ENCODE peak calls at places on chromosomes 4 and X, in nine cellular contexts. One of them, this sample, is unnamed.

GRCh38 chrX:150525061-150525919 is 43.1 kb upstream of the MTM1 start:
- DNase-seq in Peyer's patch: no peak
- DNase-seq in K562: no peak
- DNase-seq in T-helper 2 cell: no peak
- DNase-seq in body of pancreas: peak; percentile 85
- DNase-seq in cardiac fibroblast: no peak
- DNase-seq in DMS153: no peak
- DNase-seq in lung microvascular endothelial cell: no peak
- DNase-seq in stimulated activated CD4-positive, alpha-beta T cell treated with anti-CD3 and anti-CD28 coated beads, Interleukin-4, amount 100 ng/mL, for 24 hours: no peak
- DNase-seq in this sample: no peak

GRCh38 chr4:105088110-105088879 is 58.4 kb upstream of the TET2 start:
- DNase-seq in DMS153: peak; percentile 7
- DNase-seq in body of pancreas: no peak
- DNase-seq in stimulated activated CD4-positive, alpha-beta T cell treated with anti-CD3 and anti-CD28 coated beads, Interleukin-4, amount 100 ng/mL, for 24 hours: no peak
- DNase-seq in cardiac fibroblast: peak; percentile 89
- DNase-seq in K562: no peak
- DNase-seq in T-helper 2 cell: no peak
- DNase-seq in Peyer's patch: no peak
- DNase-seq in lung microvascular endothelial cell: peak; percentile 3
- DNase-seq in this sample: no peak

GRCh38 chr4:76199664-76200211 is 13.9 kb downstream of the SCARB2 start:
- DNase-seq in cardiac fibroblast: peak; percentile 51
- DNase-seq in DMS153: no peak
- DNase-seq in stimulated activated CD4-positive, alpha-beta T cell treated with anti-CD3 and anti-CD28 coated beads, Interleukin-4, amount 100 ng/mL, for 24 hours: peak; percentile 9
- DNase-seq in K562: no peak
- DNase-seq in T-helper 2 cell: no peak
- DNase-seq in lung microvascular endothelial cell: no peak
- DNase-seq in Peyer's patch: peak; percentile 62
- DNase-seq in body of pancreas: peak; percentile 78
- DNase-seq in this sample: peak; percentile 65

GRCh38 chrX:44914532-44915198 is 41.7 kb downstream of the KDM6A start:
- DNase-seq in body of pancreas: no peak
- DNase-seq in T-helper 2 cell: no peak
- DNase-seq in Peyer's patch: no peak
- DNase-seq in stimulated activated CD4-positive, alpha-beta T cell treated with anti-CD3 and anti-CD28 coated beads, Interleukin-4, amount 100 ng/mL, for 24 hours: no peak
- DNase-seq in cardiac fibroblast: peak; percentile 48
- DNase-seq in K562: no peak
- DNase-seq in DMS153: no peak
- DNase-seq in lung microvascular endothelial cell: peak; percentile 7
- DNase-seq in this sample: no peak

GRCh38 chrX:21638311-21638710 is 19.8 kb downstream of the KLHL34 start:
- DNase-seq in body of pancreas: no peak
- DNase-seq in cardiac fibroblast: no peak
- DNase-seq in Peyer's patch: no peak
- DNase-seq in K562: no peak
- DNase-seq in T-helper 2 cell: no peak
- DNase-seq in lung microvascular endothelial cell: no peak
- DNase-seq in stimulated activated CD4-positive, alpha-beta T cell treated with anti-CD3 and anti-CD28 coated beads, Interleukin-4, amount 100 ng/mL, for 24 hours: no peak
- DNase-seq in DMS153: no peak
- DNase-seq in this sample: no peak

GRCh38 chr4:87057835-87058234 is 123.0 kb downstream of the AFF1 start:
- DNase-seq in body of pancreas: no peak
- DNase-seq in lung microvascular endothelial cell: no peak
- DNase-seq in Peyer's patch: no peak
- DNase-seq in DMS153: no peak
- DNase-seq in stimulated activated CD4-positive, alpha-beta T cell treated with anti-CD3 and anti-CD28 coated beads, Interleukin-4, amount 100 ng/mL, for 24 hours: no peak
- DNase-seq in cardiac fibroblast: no peak
- DNase-seq in K562: no peak
- DNase-seq in T-helper 2 cell: no peak
- DNase-seq in this sample: no peak

GRCh38 chr4:94369046-94369445 is 26.4 kb upstream of the HPGDS start:
- DNase-seq in K562: no peak
- DNase-seq in T-helper 2 cell: no peak
- DNase-seq in stimulated activated CD4-positive, alpha-beta T cell treated with anti-CD3 and anti-CD28 coated beads, Interleukin-4, amount 100 ng/mL, for 24 hours: no peak
- DNase-seq in body of pancreas: no peak
- DNase-seq in lung microvascular endothelial cell: no peak
- DNase-seq in Peyer's patch: no peak
- DNase-seq in cardiac fibroblast: no peak
- DNase-seq in DMS153: no peak
- DNase-seq in this sample: no peak

GRCh38 chr4:90586799-90587198 is 459.6 kb downstream of the CCSER1 start:
- DNase-seq in body of pancreas: no peak
- DNase-seq in K562: no peak
- DNase-seq in cardiac fibroblast: no peak
- DNase-seq in Peyer's patch: no peak
- DNase-seq in stimulated activated CD4-positive, alpha-beta T cell treated with anti-CD3 and anti-CD28 coated beads, Interleukin-4, amount 100 ng/mL, for 24 hours: no peak
- DNase-seq in lung microvascular endothelial cell: no peak
- DNase-seq in DMS153: no peak
- DNase-seq in T-helper 2 cell: no peak
- DNase-seq in this sample: no peak

GRCh38 chrX:150961631-150962030 is 21.5 kb upstream of the HMGB3 start:
- DNase-seq in K562: no peak
- DNase-seq in body of pancreas: no peak
- DNase-seq in lung microvascular endothelial cell: no peak
- DNase-seq in T-helper 2 cell: no peak
- DNase-seq in stimulated activated CD4-positive, alpha-beta T cell treated with anti-CD3 and anti-CD28 coated beads, Interleukin-4, amount 100 ng/mL, for 24 hours: no peak
- DNase-seq in cardiac fibroblast: no peak
- DNase-seq in Peyer's patch: no peak
- DNase-seq in DMS153: no peak
- DNase-seq in this sample: no peak

GRCh38 chrX:130497531-130497930 is 95.7 kb downstream of the RBMX2 start:
- DNase-seq in K562: no peak
- DNase-seq in T-helper 2 cell: no peak
- DNase-seq in lung microvascular endothelial cell: no peak
- DNase-seq in stimulated activated CD4-positive, alpha-beta T cell treated with anti-CD3 and anti-CD28 coated beads, Interleukin-4, amount 100 ng/mL, for 24 hours: no peak
- DNase-seq in Peyer's patch: no peak
- DNase-seq in DMS153: no peak
- DNase-seq in body of pancreas: no peak
- DNase-seq in cardiac fibroblast: no peak
- DNase-seq in this sample: no peak

GRCh38 chrX:18415386-18415785 is 10.0 kb upstream of the CDKL5 start:
- DNase-seq in lung microvascular endothelial cell: no peak
- DNase-seq in body of pancreas: no peak
- DNase-seq in Peyer's patch: no peak
- DNase-seq in stimulated activated CD4-positive, alpha-beta T cell treated with anti-CD3 and anti-CD28 coated beads, Interleukin-4, amount 100 ng/mL, for 24 hours: no peak
- DNase-seq in DMS153: no peak
- DNase-seq in cardiac fibroblast: no peak
- DNase-seq in K562: no peak
- DNase-seq in T-helper 2 cell: no peak
- DNase-seq in this sample: no peak

GRCh38 chrX:68832101-68832416 is 3.2 kb downstream of the EFNB1 start:
- DNase-seq in body of pancreas: no peak
- DNase-seq in DMS153: no peak
- DNase-seq in cardiac fibroblast: peak; percentile 78
- DNase-seq in stimulated activated CD4-positive, alpha-beta T cell treated with anti-CD3 and anti-CD28 coated beads, Interleukin-4, amount 100 ng/mL, for 24 hours: peak; percentile 9
- DNase-seq in T-helper 2 cell: no peak
- DNase-seq in K562: no peak
- DNase-seq in lung microvascular endothelial cell: peak; percentile 62
- DNase-seq in Peyer's patch: peak; percentile 64
- DNase-seq in this sample: peak; percentile 22

GRCh38 chr4:3286335-3287175 is 6.3 kb upstream of the RGS12 start:
- DNase-seq in Peyer's patch: no peak
- DNase-seq in lung microvascular endothelial cell: no peak
- DNase-seq in cardiac fibroblast: no peak
- DNase-seq in stimulated activated CD4-positive, alpha-beta T cell treated with anti-CD3 and anti-CD28 coated beads, Interleukin-4, amount 100 ng/mL, for 24 hours: no peak
- DNase-seq in K562: no peak
- DNase-seq in T-helper 2 cell: no peak
- DNase-seq in DMS153: no peak
- DNase-seq in body of pancreas: no peak
- DNase-seq in this sample: no peak

This sample was measured in GM06990.